ENCODE peak calls at places on chromosomes 2 and 18, in nine cellular contexts. One of them, this sample, is unnamed.

GRCh38 chr2:217399288-217399687 is 539.4 kb upstream of the TNP1 start:
- DNase-seq in substantia nigra: no peak
- DNase-seq in lower lobe of right lung: no peak
- DNase-seq in hippocampal formation: no peak
- DNase-seq in type B pancreatic cell: no peak
- DNase-seq in kidney: no peak
- DNase-seq in upper lobe of right lung: no peak
- DNase-seq in cardiac septum: no peak
- DNase-seq in Daoy: peak
- DNase-seq in this sample: no peak

GRCh38 chr18:24930478-24930877 is 421.5 kb downstream of the ZNF521 start:
- DNase-seq in substantia nigra: no peak
- DNase-seq in lower lobe of right lung: no peak
- DNase-seq in hippocampal formation: no peak
- DNase-seq in type B pancreatic cell: no peak
- DNase-seq in kidney: no peak
- DNase-seq in upper lobe of right lung: no peak
- DNase-seq in cardiac septum: no peak
- DNase-seq in Daoy: no peak
- DNase-seq in this sample: no peak

GRCh38 chr2:177705511-177705910 is 312.9 kb downstream of the AGPS start:
- DNase-seq in substantia nigra: no peak
- DNase-seq in lower lobe of right lung: no peak
- DNase-seq in hippocampal formation: no peak
- DNase-seq in type B pancreatic cell: no peak
- DNase-seq in kidney: no peak
- DNase-seq in upper lobe of right lung: no peak
- DNase-seq in cardiac septum: no peak
- DNase-seq in Daoy: no peak
- DNase-seq in this sample: no peak

GRCh38 chr2:95021847-95022246 is 3.7 kb upstream of the MAL start:
- DNase-seq in substantia nigra: peak
- DNase-seq in lower lobe of right lung: no peak
- DNase-seq in hippocampal formation: peak
- DNase-seq in type B pancreatic cell: no peak
- DNase-seq in kidney: no peak
- DNase-seq in upper lobe of right lung: no peak
- DNase-seq in cardiac septum: no peak
- DNase-seq in Daoy: no peak
- DNase-seq in this sample: no peak

GRCh38 chr2:129240061-129240460 is 739.4 kb upstream of the RAB6C start:
- DNase-seq in substantia nigra: no peak
- DNase-seq in lower lobe of right lung: no peak
- DNase-seq in hippocampal formation: no peak
- DNase-seq in type B pancreatic cell: no peak
- DNase-seq in kidney: no peak
- DNase-seq in upper lobe of right lung: no peak
- DNase-seq in cardiac septum: no peak
- DNase-seq in Daoy: no peak
- DNase-seq in this sample: no peak

GRCh38 chr2:232042911-232043564 is 81.5 kb downstream of the DIS3L2 start:
- DNase-seq in substantia nigra: no peak
- DNase-seq in lower lobe of right lung: no peak
- DNase-seq in hippocampal formation: no peak
- DNase-seq in type B pancreatic cell: no peak
- DNase-seq in kidney: no peak
- DNase-seq in upper lobe of right lung: no peak
- DNase-seq in cardiac septum: no peak
- DNase-seq in Daoy: no peak
- DNase-seq in this sample: no peak

GRCh38 chr18:2536063-2536462 is 35.2 kb downstream of the METTL4 start:
- DNase-seq in substantia nigra: no peak
- DNase-seq in lower lobe of right lung: no peak
- DNase-seq in hippocampal formation: no peak
- DNase-seq in type B pancreatic cell: no peak
- DNase-seq in kidney: no peak
- DNase-seq in upper lobe of right lung: no peak
- DNase-seq in cardiac septum: no peak
- DNase-seq in Daoy: no peak
- DNase-seq in this sample: no peak

GRCh38 chr18:79695269-79695668 is 15.7 kb downstream of the CTDP1 start:
- DNase-seq in substantia nigra: no peak
- DNase-seq in lower lobe of right lung: peak
- DNase-seq in hippocampal formation: no peak
- DNase-seq in type B pancreatic cell: no peak
- DNase-seq in kidney: no peak
- DNase-seq in upper lobe of right lung: no peak
- DNase-seq in cardiac septum: no peak
- DNase-seq in Daoy: no peak
- DNase-seq in this sample: no peak

GRCh38 chr18:59921384-59921891 is 21.6 kb downstream of the PMAIP1 start:
- DNase-seq in substantia nigra: no peak
- DNase-seq in lower lobe of right lung: no peak
- DNase-seq in hippocampal formation: no peak
- DNase-seq in type B pancreatic cell: no peak
- DNase-seq in kidney: no peak
- DNase-seq in upper lobe of right lung: no peak
- DNase-seq in cardiac septum: no peak
- DNase-seq in Daoy: peak
- DNase-seq in this sample: no peak

GRCh38 chr2:38194751-38195150 is 118.8 kb upstream of the CYP1B1 start:
- DNase-seq in substantia nigra: no peak
- DNase-seq in lower lobe of right lung: no peak
- DNase-seq in hippocampal formation: no peak
- DNase-seq in type B pancreatic cell: no peak
- DNase-seq in kidney: no peak
- DNase-seq in upper lobe of right lung: no peak
- DNase-seq in cardiac septum: no peak
- DNase-seq in Daoy: no peak
- DNase-seq in this sample: no peak

GRCh38 chr2:141316606-141317005 is 814.2 kb downstream of the LRP1B start:
- DNase-seq in substantia nigra: no peak
- DNase-seq in lower lobe of right lung: no peak
- DNase-seq in hippocampal formation: no peak
- DNase-seq in type B pancreatic cell: no peak
- DNase-seq in kidney: no peak
- DNase-seq in upper lobe of right lung: no peak
- DNase-seq in cardiac septum: no peak
- DNase-seq in Daoy: no peak
- DNase-seq in this sample: no peak

GRCh38 chr18:24602156-24602555 is 141.7 kb downstream of the HRH4 start:
- DNase-seq in substantia nigra: no peak
- DNase-seq in lower lobe of right lung: no peak
- DNase-seq in hippocampal formation: no peak
- DNase-seq in type B pancreatic cell: no peak
- DNase-seq in kidney: no peak
- DNase-seq in upper lobe of right lung: no peak
- DNase-seq in cardiac septum: no peak
- DNase-seq in Daoy: no peak
- DNase-seq in this sample: no peak

GRCh38 chr2:113755690-113756063 is 765 bp downstream of the SLC35F5 start:
- DNase-seq in substantia nigra: no peak
- DNase-seq in lower lobe of right lung: no peak
- DNase-seq in hippocampal formation: no peak
- DNase-seq in type B pancreatic cell: no peak
- DNase-seq in kidney: no peak
- DNase-seq in upper lobe of right lung: no peak
- DNase-seq in cardiac septum: no peak
- DNase-seq in Daoy: no peak
- DNase-seq in this sample: no peak

GRCh38 chr2:20625920-20626697 is 24.8 kb downstream of the HS1BP3 start:
- DNase-seq in substantia nigra: no peak
- DNase-seq in lower lobe of right lung: peak
- DNase-seq in hippocampal formation: no peak
- DNase-seq in type B pancreatic cell: no peak
- DNase-seq in kidney: peak
- DNase-seq in upper lobe of right lung: peak
- DNase-seq in cardiac septum: peak
- DNase-seq in Daoy: no peak
- DNase-seq in this sample: no peak

GRCh38 chr2:85606116-85606455 is 3.6 kb upstream of the TMEM150A start:
- DNase-seq in substantia nigra: no peak
- DNase-seq in lower lobe of right lung: no peak
- DNase-seq in hippocampal formation: no peak
- DNase-seq in type B pancreatic cell: no peak
- DNase-seq in kidney: no peak
- DNase-seq in upper lobe of right lung: peak
- DNase-seq in cardiac septum: no peak
- DNase-seq in Daoy: no peak
- DNase-seq in this sample: no peak

GRCh38 chr2:70790079-70790963 is at the start of gene FIGLA:
- DNase-seq in substantia nigra: no peak
- DNase-seq in lower lobe of right lung: no peak
- DNase-seq in hippocampal formation: no peak
- DNase-seq in type B pancreatic cell: no peak
- DNase-seq in kidney: peak
- DNase-seq in upper lobe of right lung: no peak
- DNase-seq in cardiac septum: no peak
- DNase-seq in Daoy: peak
- DNase-seq in this sample: no peak

GRCh38 chr2:105454801-105455485 is 56.1 kb upstream of the FHL2 start:
- DNase-seq in substantia nigra: no peak
- DNase-seq in lower lobe of right lung: peak
- DNase-seq in hippocampal formation: no peak
- DNase-seq in type B pancreatic cell: no peak
- DNase-seq in kidney: peak
- DNase-seq in upper lobe of right lung: no peak
- DNase-seq in cardiac septum: no peak
- DNase-seq in Daoy: peak
- DNase-seq in this sample: no peak

GRCh38 chr2:207467716-207468347 is 61.9 kb upstream of the CREB1 start:
- DNase-seq in substantia nigra: no peak
- DNase-seq in lower lobe of right lung: no peak
- DNase-seq in hippocampal formation: no peak
- DNase-seq in type B pancreatic cell: no peak
- DNase-seq in kidney: no peak
- DNase-seq in upper lobe of right lung: no peak
- DNase-seq in cardiac septum: no peak
- DNase-seq in Daoy: peak
- DNase-seq in this sample: no peak

GRCh38 chr2:80073134-80073561 is 231.4 kb downstream of the LRRTM1 start:
- DNase-seq in substantia nigra: peak
- DNase-seq in lower lobe of right lung: no peak
- DNase-seq in hippocampal formation: peak
- DNase-seq in type B pancreatic cell: no peak
- DNase-seq in kidney: no peak
- DNase-seq in upper lobe of right lung: no peak
- DNase-seq in cardiac septum: no peak
- DNase-seq in Daoy: no peak
- DNase-seq in this sample: peak